ENCODE peak calls at places on chromosomes 16 and 17, in six cellular contexts. Z, T, J, A, W and S are unnamed samples.

GRCh38 chr16:83143788-83144187 is 517.0 kb downstream of the CDH13 start:
- DNase-seq in T (no peak), A (no peak), J (no peak), Z (no peak), W (peak), S (no peak)

GRCh38 chr17:6856054-6856453 is 24.5 kb upstream of the TEKT1 start:
- DNase-seq in J (no peak), T (no peak), W (no peak), A (no peak), Z (no peak), S (no peak)

GRCh38 chr16:73205153-73205549 is 157.2 kb upstream of the ZFHX3 start:
- DNase-seq in T (no peak), A (no peak), J (no peak), Z (no peak), W (no peak), S (no peak)

GRCh38 chr17:49707246-49707607 is 537 bp downstream of the SLC35B1 start:
- DNase-seq in Z (peak), T (no peak), A (no peak), J (no peak), W (no peak), S (peak)

GRCh38 chr16:67562918-67563707 is 787 bp downstream of the CTCF start:
- DNase-seq in A (peak), J (peak), T (peak), W (peak), Z (peak), S (peak)

GRCh38 chr17:48800626-48801217 is 16.3 kb downstream of the TTLL6 start:
- DNase-seq in J (no peak), T (no peak), W (no peak), A (no peak), Z (no peak), S (no peak)

GRCh38 chr16:2715064-2715463 is 5.0 kb downstream of the PRSS27 start:
- DNase-seq in W (no peak), J (no peak), Z (no peak), A (no peak), T (no peak), S (no peak)

GRCh38 chr17:21125862-21126261 is 902 bp upstream of the DHRS7B start:
- DNase-seq in A (no peak), Z (peak), W (no peak), J (no peak), T (no peak), S (peak)

GRCh38 chr17:19656336-19656735 is 7.8 kb downstream of the ALDH3A2 start:
- DNase-seq in Z (no peak), A (no peak), J (no peak), T (no peak), W (no peak), S (no peak)

GRCh38 chr17:43418441-43419374 is 19.9 kb downstream of the ARL4D start:
- DNase-seq in W (peak), T (peak), J (peak), A (peak), Z (peak), S (no peak)

GRCh38 chr17:32385971-32386370 is 36.0 kb downstream of the ZNF207 start:
- DNase-seq in Z (no peak), A (no peak), T (no peak), J (no peak), W (no peak), S (no peak)

GRCh38 chr16:959232-960040 is 11.3 kb downstream of the LMF1 start:
- DNase-seq in J (no peak), W (no peak), Z (no peak), T (no peak), A (no peak), S (no peak)

GRCh38 chr17:56325561-56325960 is 172.3 kb downstream of the ANKFN1 start:
- DNase-seq in A (no peak), Z (no peak), W (no peak), J (no peak), T (peak), S (no peak)

GRCh38 chr16:15854061-15854460 is 2.8 kb downstream of the MYH11 start:
- DNase-seq in A (no peak), T (no peak), Z (no peak), J (no peak), W (no peak), S (no peak)